ENCODE peak calls at places on chromosome 4, in four cellular contexts. One of them, this sample, is unnamed.

GRCh38 chr4:141019772-141020171 is 113.5 kb downstream of the RNF150 start:
- DNase-seq in WTC11: no peak
- DNase-seq in HepG2: no peak
- DNase-seq in K562: no peak
- DNase-seq in this sample: no peak

GRCh38 chr4:119667802-119668201 is 39.2 kb upstream of the PDE5A start:
- DNase-seq in HepG2: no peak
- DNase-seq in K562: no peak
- DNase-seq in WTC11: no peak
- DNase-seq in this sample: no peak

GRCh38 chr4:186762361-186762760 is 38.7 kb upstream of the FAT1 start:
- DNase-seq in HepG2: peak; percentile 56
- DNase-seq in WTC11: no peak
- DNase-seq in K562: no peak
- DNase-seq in this sample: no peak

GRCh38 chr4:33724685-33725084 is 2519.6 kb downstream of the ARAP2 start:
- DNase-seq in WTC11: no peak
- DNase-seq in K562: no peak
- DNase-seq in HepG2: no peak
- DNase-seq in this sample: no peak

GRCh38 chr4:88881227-88881569 is 175.8 kb downstream of the FAM13A start:
- DNase-seq in K562: no peak
- DNase-seq in HepG2: no peak
- DNase-seq in WTC11: no peak
- DNase-seq in this sample: no peak

GRCh38 chr4:182062936-182063335 is 180.3 kb upstream of the TENM3 start:
- DNase-seq in HepG2: no peak
- DNase-seq in WTC11: no peak
- DNase-seq in K562: peak; percentile 7
- DNase-seq in this sample: no peak

GRCh38 chr4:48742412-48742811 is 37.7 kb downstream of the FRYL start:
- DNase-seq in HepG2: no peak
- DNase-seq in WTC11: no peak
- DNase-seq in K562: no peak
- DNase-seq in this sample: no peak

GRCh38 chr4:94305468-94306225 is 37.0 kb downstream of the HPGDS start:
- DNase-seq in K562: peak; percentile 11
- DNase-seq in HepG2: no peak
- DNase-seq in WTC11: no peak
- DNase-seq in this sample: no peak

GRCh38 chr4:168562021-168562691 is 65.3 kb downstream of the PALLD start:
- DNase-seq in K562: no peak
- DNase-seq in HepG2: no peak
- DNase-seq in WTC11: no peak
- DNase-seq in this sample: no peak

GRCh38 chr4:125940426-125940825 is 625.7 kb downstream of the FAT4 start:
- DNase-seq in WTC11: no peak
- DNase-seq in HepG2: no peak
- DNase-seq in K562: no peak
- DNase-seq in this sample: no peak
- TF ChIP-seq ESRRA in WTC11: no peak
- TF ChIP-seq ESRRA in HepG2: no peak
- TF ChIP-seq ESRRA in K562: no peak
- TF ChIP-seq ESRRA in this sample: no peak

GRCh38 chr4:25551608-25552007 is 104.0 kb upstream of the SLC34A2 start:
- DNase-seq in WTC11: no peak
- DNase-seq in HepG2: no peak
- DNase-seq in K562: no peak
- DNase-seq in this sample: no peak
- TF ChIP-seq ETV6 in WTC11: no peak
- TF ChIP-seq ETV6 in HepG2: no peak
- TF ChIP-seq ETV6 in K562: no peak
- TF ChIP-seq ETV6 in this sample: no peak

GRCh38 chr4:1041936-1042330 is 30.5 kb downstream of the FGFRL1 start:
- DNase-seq in HepG2: no peak
- DNase-seq in WTC11: no peak
- DNase-seq in K562: no peak
- DNase-seq in this sample: no peak

GRCh38 chr4:1043162-1043561 is 31.7 kb downstream of the FGFRL1 start:
- DNase-seq in K562: no peak
- DNase-seq in WTC11: no peak
- DNase-seq in HepG2: no peak
- DNase-seq in this sample: no peak

GRCh38 chr4:1041147-1041935 is 29.9 kb downstream of the FGFRL1 start:
- DNase-seq in K562: peak; percentile 72
- DNase-seq in HepG2: no peak
- DNase-seq in WTC11: no peak
- DNase-seq in this sample: no peak

GRCh38 chr4:1043658-1044468 is 32.4 kb downstream of the FGFRL1 start:
- DNase-seq in WTC11: peak; percentile 59
- DNase-seq in HepG2: peak; percentile 84
- DNase-seq in K562: peak; percentile 95
- DNase-seq in this sample: no peak

GRCh38 chr4:1042352-1043025 is 31.1 kb downstream of the FGFRL1 start:
- DNase-seq in K562: no peak
- DNase-seq in HepG2: no peak
- DNase-seq in WTC11: no peak
- DNase-seq in this sample: no peak
- TF ChIP-seq ESRRA in K562: no peak
- TF ChIP-seq ESRRA in HepG2: no peak
- TF ChIP-seq ESRRA in WTC11: no peak
- TF ChIP-seq ESRRA in this sample: no peak

DNA sequence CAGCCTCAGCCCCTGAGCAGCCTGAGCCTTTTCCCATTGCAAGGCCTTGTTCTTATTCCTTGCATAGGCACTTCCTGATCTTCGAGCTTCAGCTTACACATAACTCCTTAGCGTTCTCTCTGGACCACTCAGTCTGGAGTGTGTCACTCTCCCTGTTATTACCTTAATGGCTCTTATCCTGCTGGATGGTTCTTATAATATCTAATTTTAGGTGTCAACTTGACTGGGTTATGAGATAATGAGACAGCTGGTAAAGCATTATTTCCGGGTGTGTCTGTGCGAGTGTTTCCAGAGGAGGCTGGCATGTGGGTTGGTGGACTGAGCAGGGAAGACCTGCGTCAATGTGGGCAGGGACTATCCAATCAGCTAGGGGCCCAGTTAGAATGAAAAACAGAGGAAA is 75.7 kb downstream of the HAUS3 start:
- DNase-seq in K562: no peak
- DNase-seq in HepG2: no peak
- DNase-seq in WTC11: no peak
- DNase-seq in this sample: no peak
- TF ChIP-seq ETV6 in K562: no peak
- TF ChIP-seq ETV6 in HepG2: no peak
- TF ChIP-seq ETV6 in WTC11: no peak
- TF ChIP-seq ETV6 in this sample: no peak

This sample was measured in GM12878.